ENCODE peak calls at places on chromosomes 12 and 14, in six cellular contexts. E is NCI-H2171 treated with DMSO at 0.1 percent for 48 hours, M is NCI-H2107, B is GM12892, H is PC-9, A is LoVo. S is an unnamed sample.

GRCh38 chr12:81542621-81543020 is 216.5 kb downstream of the PPFIA2 start:
- DNase-seq in H (no peak), A (no peak), E (no peak), B (no peak), M (no peak), S (no peak)

GRCh38 chr12:13094349-13094748 is 9.1 kb downstream of the GSG1 start:
- DNase-seq in B (peak; percentile 26), A (peak; percentile 42), E (no peak), H (peak; percentile 30), M (no peak), S (no peak)

GRCh38 chr14:105534586-105534985 is 8.2 kb downstream of the TMEM121 start:
- DNase-seq in A (no peak), H (no peak), M (no peak), E (no peak), B (no peak), S (no peak)

GRCh38 chr14:53613404-53614253 is 343.0 kb downstream of the BMP4 start:
- DNase-seq in H (peak; percentile 31), E (no peak), B (peak; percentile 39), A (peak; percentile 93), M (no peak), S (no peak)

GRCh38 chr14:77157716-77158115 is 16.1 kb upstream of the ZDHHC22 start:
- DNase-seq in M (peak; percentile 44), H (no peak), A (no peak), E (no peak), B (no peak), S (no peak)

GRCh38 chr14:69573841-69574265 is 818 bp downstream of the CCDC177 start:
- DNase-seq in E (peak; percentile 99), M (peak; percentile 95), B (no peak), H (no peak), A (no peak), S (no peak)

GRCh38 chr12:88313554-88313953 is 171.4 kb downstream of the TMTC3 start:
- DNase-seq in M (no peak), H (no peak), A (no peak), E (no peak), B (no peak), S (no peak)

GRCh38 chr14:60245316-60246177 is 3.5 kb upstream of the PPM1A start:
- DNase-seq in A (no peak), B (no peak), M (no peak), E (no peak), H (no peak), S (no peak)

GRCh38 chr12:113467514-113468364 is 3.9 kb downstream of the LHX5 start:
- DNase-seq in M (no peak), B (no peak), A (no peak), H (peak; percentile 47), E (peak; percentile 36), S (no peak)

GRCh38 chr12:55926738-55927587 is 731 bp downstream of the PYM1 start:
- DNase-seq in B (peak; percentile 74), M (peak; percentile 80), A (peak; percentile 96), E (peak; percentile 95), H (peak; percentile 85), S (peak; percentile 89)

GRCh38 chr14:80584638-80585505 is 356.7 kb downstream of the CEP128 start:
- DNase-seq in A (peak; percentile 23), B (no peak), E (peak; percentile 15), H (no peak), M (no peak), S (no peak)

GRCh38 chr12:120230326-120230973 is 29.5 kb upstream of the RPLP0 start:
- DNase-seq in E (peak; percentile 78), A (peak; percentile 89), H (peak; percentile 80), B (no peak), M (peak; percentile 34), S (no peak)

GRCh38 chr14:68935761-68936209 is 43.3 kb downstream of the ACTN1 start:
- DNase-seq in H (no peak), A (no peak), B (no peak), M (no peak), E (no peak), S (no peak)

GRCh38 chr12:86230516-86231146 is 25.6 kb downstream of the MGAT4C start:
- DNase-seq in B (no peak), M (no peak), H (no peak), A (no peak), E (no peak), S (no peak)

GRCh38 chr12:130452546-130452945 is 114.9 kb downstream of the PIWIL1 start:
- DNase-seq in E (peak; percentile 5), M (peak; percentile 58), B (no peak), A (no peak), H (no peak), S (no peak)

GRCh38 chr14:89899917-89900680 is 54.4 kb downstream of the EFCAB11 start:
- DNase-seq in E (peak; percentile 18), B (no peak), H (no peak), A (peak; percentile 10), M (no peak), S (no peak)

GRCh38 chr14:25044299-25044698 is 5.6 kb downstream of the STXBP6 start:
- DNase-seq in B (no peak), H (no peak), E (no peak), M (no peak), A (no peak), S (no peak)

GRCh38 chr12:66273147-66273546 is 29.1 kb upstream of the HELB start:
- DNase-seq in B (no peak), E (no peak), M (no peak), H (no peak), A (no peak), S (no peak)

GRCh38 chr12:100337727-100338126 is 19.1 kb upstream of the SLC17A8 start:
- DNase-seq in M (no peak), E (no peak), H (no peak), A (no peak), B (no peak), S (no peak)

GRCh38 chr12:96436366-96437295 is 36.4 kb upstream of the CDK17 start:
- DNase-seq in M (no peak), E (no peak), H (no peak), B (no peak), A (no peak), S (peak; percentile 9)

GRCh38 chr12:112901271-112901670 is 5.5 kb upstream of the OAS1 start:
- DNase-seq in M (no peak), A (peak; percentile 23), E (no peak), H (no peak), B (no peak), S (no peak)

GRCh38 chr12:116171549-116171948 is 105.9 kb downstream of the MED13L start:
- DNase-seq in E (no peak), H (no peak), M (no peak), B (no peak), A (no peak), S (no peak)

GRCh38 chr12:47385587-47385986 is 305.8 kb upstream of the AMIGO2 start:
- DNase-seq in E (no peak), M (no peak), H (no peak), B (no peak), A (no peak), S (no peak)

GRCh38 chr14:68719634-68720384 is 73.1 kb downstream of the ZFP36L1 start:
- DNase-seq in E (no peak), M (no peak), B (no peak), A (no peak), H (no peak), S (no peak)

GRCh38 chr12:52876371-52876770 is 27.6 kb upstream of the KRT78 start:
- DNase-seq in H (no peak), E (peak; percentile 91), A (no peak), B (no peak), M (no peak), S (no peak)

GRCh38 chr14:23352506-23353432 is at the start of gene SLC22A17:
- DNase-seq in B (no peak), H (no peak), A (no peak), M (peak; percentile 62), E (peak; percentile 83), S (peak; percentile 81)

GRCh38 chr14:100654814-100655795 is 67.9 kb upstream of the BEGAIN start:
- DNase-seq in M (peak; percentile 63), H (peak; percentile 16), A (peak; percentile 28), E (peak; percentile 95), B (peak; percentile 73), S (no peak)

GRCh38 chr14:69353168-69353567 is 44.9 kb downstream of the ERH start:
- DNase-seq in A (no peak), E (no peak), M (no peak), B (no peak), H (no peak), S (no peak)

GRCh38 chr12:49428652-49429549 is 61.6 kb downstream of the SPATS2 start:
- DNase-seq in M (no peak), E (peak; percentile 12), H (no peak), A (no peak), B (no peak), S (peak; percentile 16)

GRCh38 chr12:124603910-124604775 is 36.7 kb upstream of the NCOR2 start:
- DNase-seq in M (no peak), A (peak; percentile 63), H (no peak), E (no peak), B (no peak), S (no peak)

GRCh38 chr12:7093892-7094291 is 1.6 kb upstream of the C1R start:
- DNase-seq in E (no peak), H (no peak), A (no peak), B (no peak), M (no peak), S (no peak)

GRCh38 chr14:103385994-103386491 is 828 bp downstream of the MARK3 start:
- DNase-seq in M (no peak), H (peak; percentile 41), B (no peak), A (no peak), E (peak; percentile 32), S (no peak)

GRCh38 chr12:107929436-107929835 is 154.9 kb downstream of the ASCL4 start:
- DNase-seq in H (no peak), E (no peak), B (no peak), A (no peak), M (no peak), S (no peak)